ENCODE peak calls at places on chromosomes 5 and 9, in ten cellular contexts. I, N, K, S, E, O, D, P, M and V are unnamed samples.

GRCh38 chr9:90616806-90617205 is 25.8 kb downstream of the DIRAS2 start:
- DNase-seq in M (no peak), K (no peak), I (no peak), O (no peak), D (no peak), S (no peak), E (no peak), N (no peak), P (no peak), V (no peak)

GRCh38 chr5:115758356-115758755 is 58.1 kb downstream of the CDO1 start:
- DNase-seq in S (no peak), O (no peak), I (no peak), P (no peak), N (no peak), M (peak; percentile 22), D (no peak), K (no peak), E (no peak), V (no peak)

GRCh38 chr9:115209601-115210306 is 91.8 kb upstream of the TNC start:
- DNase-seq in K (peak; percentile 60), E (no peak), P (no peak), I (no peak), N (no peak), M (peak; percentile 83), O (no peak), D (no peak), S (no peak), V (no peak)

GRCh38 chr9:95313010-95313498 is 4.5 kb downstream of the FANCC start:
- DNase-seq in S (peak; percentile 83), D (peak; percentile 56), O (no peak), N (peak; percentile 62), P (no peak), K (peak; percentile 55), M (peak; percentile 73), E (peak; percentile 63), I (peak; percentile 74), V (no peak)

GRCh38 chr5:52989781-52990530 is 804 bp downstream of the ITGA2 start:
- DNase-seq in P (peak; percentile 33), K (peak; percentile 60), I (peak; percentile 73), D (no peak), M (peak; percentile 59), E (peak; percentile 66), N (peak; percentile 67), O (no peak), S (peak; percentile 56), V (no peak)

GRCh38 chr5:54671111-54671531 is 153.6 kb downstream of the SNX18 start:
- DNase-seq in E (peak; percentile 89), P (no peak), I (no peak), N (no peak), M (peak; percentile 32), O (no peak), K (peak; percentile 36), D (no peak), S (no peak), V (no peak)

GRCh38 chr9:83327323-83327722 is 210.9 kb downstream of the FRMD3 start:
- DNase-seq in M (no peak), I (no peak), E (peak; percentile 21), P (no peak), O (no peak), D (no peak), N (peak; percentile 20), K (no peak), S (no peak), V (no peak)

GRCh38 chr9:97525451-97525850 is 24.0 kb downstream of the TMOD1 start:
- DNase-seq in E (no peak), M (no peak), K (peak; percentile 64), N (no peak), S (no peak), I (no peak), O (no peak), P (no peak), D (no peak), V (no peak)

DNA sequence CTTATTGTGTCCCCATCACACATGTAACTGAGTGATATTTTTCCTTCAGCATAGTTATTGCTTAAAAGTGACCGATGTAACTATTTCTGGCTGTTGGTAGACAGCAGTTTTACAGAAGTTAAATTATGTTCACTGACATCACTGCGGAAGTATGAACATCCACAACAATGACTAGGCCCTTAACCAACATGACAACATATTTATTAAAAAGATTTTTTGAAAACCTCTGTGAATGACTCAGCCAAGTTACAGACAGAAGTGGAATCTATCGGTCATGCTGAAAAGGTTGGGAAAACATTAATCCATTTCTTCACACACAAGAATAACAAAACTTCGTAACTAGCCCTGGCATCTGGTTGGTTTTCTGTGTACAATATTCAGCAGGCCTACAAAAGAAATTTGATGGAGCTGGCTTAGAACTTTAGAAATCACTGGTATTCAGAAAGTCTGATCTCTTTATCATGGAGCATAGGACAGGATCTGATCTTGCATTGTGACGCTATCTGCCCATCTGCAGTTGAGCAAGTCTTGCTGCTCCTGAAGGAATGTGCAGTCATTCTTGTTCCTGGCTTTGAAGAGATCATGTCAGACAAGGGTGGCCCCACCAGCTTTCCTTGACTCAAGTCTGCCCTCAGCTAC is 6.5 kb downstream of the GLIS3 start:
- DNase-seq in K (peak; percentile 97), S (no peak), O (no peak), D (no peak), I (no peak), M (peak; percentile 99), P (no peak), E (peak; percentile 91), N (peak; percentile 23), V (no peak)
- H3K9me3 ChIP-seq in K (no peaks in the 10 kb centered on the region), S (no peaks in the 10 kb centered on the region), O (no peaks in the 10 kb centered on the region), D (no peaks in the 10 kb centered on the region), I (no peaks in the 10 kb centered on the region), M (no peaks in the 10 kb centered on the region), P (no peaks in the 10 kb centered on the region), E (no peaks in the 10 kb centered on the region), N (no peaks in the 10 kb centered on the region), V (no peaks in the 10 kb centered on the region)

GRCh38 chr5:2522372-2522771 is 229.1 kb downstream of the IRX2 start:
- DNase-seq in N (no peak), I (no peak), S (no peak), E (no peak), P (no peak), D (no peak), O (no peak), M (no peak), K (no peak), V (no peak)
- H3K9me3 ChIP-seq in N (no peaks in the 10 kb centered on the region), I (no peaks in the 10 kb centered on the region), S (no peaks in the 10 kb centered on the region), E (no peaks in the 10 kb centered on the region), P (no peaks in the 10 kb centered on the region), D (no peaks in the 10 kb centered on the region), O (peaks cover 2% of the 10 kb centered on the region), M (no peaks in the 10 kb centered on the region), K (peaks cover 35% of the 10 kb centered on the region), V (no peaks in the 10 kb centered on the region)

GRCh38 chr5:178417391-178417811 is 172.8 kb downstream of the COL23A1 start:
- DNase-seq in K (no peak), E (peak; percentile 53), N (no peak), S (no peak), I (no peak), O (no peak), M (peak; percentile 1), P (no peak), D (no peak), V (no peak)

GRCh38 chr5:178419196-178419595 is 171.0 kb downstream of the COL23A1 start:
- DNase-seq in I (no peak), S (no peak), M (no peak), D (no peak), K (no peak), N (no peak), E (no peak), P (no peak), O (no peak), V (no peak)

GRCh38 chr5:178418031-178418430 is 172.2 kb downstream of the COL23A1 start:
- DNase-seq in O (no peak), M (no peak), I (no peak), E (no peak), K (no peak), P (no peak), N (no peak), D (no peak), S (no peak), V (no peak)

GRCh38 chr5:178419651-178420050 is 170.5 kb downstream of the COL23A1 start:
- DNase-seq in D (no peak), S (no peak), O (no peak), P (no peak), E (no peak), K (no peak), N (no peak), M (no peak), I (no peak), V (no peak)

GRCh38 chr5:178418471-178419010 is 171.7 kb downstream of the COL23A1 start:
- DNase-seq in K (no peak), S (no peak), N (no peak), P (no peak), E (no peak), O (no peak), M (no peak), I (no peak), D (no peak), V (no peak)
- H3K9me3 ChIP-seq in K (peaks cover 14% of the 10 kb centered on the region), S (no peaks in the 10 kb centered on the region), N (no peaks in the 10 kb centered on the region), P (no peaks in the 10 kb centered on the region), E (no peaks in the 10 kb centered on the region), O (no peaks in the 10 kb centered on the region), M (no peaks in the 10 kb centered on the region), I (no peaks in the 10 kb centered on the region), D (no peaks in the 10 kb centered on the region), V (no peaks in the 10 kb centered on the region)

GRCh38 chr9:35500130-35500748 is 10.3 kb downstream of the RUSC2 start:
- DNase-seq in N (no peak), K (no peak), M (peak; percentile 59), P (no peak), D (no peak), I (no peak), O (no peak), E (no peak), S (no peak), V (no peak)
- H3K9me3 ChIP-seq in N (no peaks in the 10 kb centered on the region), K (no peaks in the 10 kb centered on the region), M (no peaks in the 10 kb centered on the region), P (peaks cover 3% of the 10 kb centered on the region), D (no peaks in the 10 kb centered on the region), I (no peaks in the 10 kb centered on the region), O (peaks cover 3% of the 10 kb centered on the region), E (no peaks in the 10 kb centered on the region), S (no peaks in the 10 kb centered on the region), V (no peaks in the 10 kb centered on the region)

GRCh38 chr5:178902849-178903248 is 7.1 kb downstream of the ZFP2 start:
- DNase-seq in S (no peak), N (no peak), D (no peak), K (no peak), M (no peak), E (peak; percentile 8), P (no peak), I (no peak), O (no peak), V (no peak)
- H3K9me3 ChIP-seq in S (peaks cover 38% of the 10 kb centered on the region), N (peaks cover 12% of the 10 kb centered on the region), D (peaks cover 54% of the 10 kb centered on the region), K (peaks cover 15% of the 10 kb centered on the region), M (no peaks in the 10 kb centered on the region), E (no peaks in the 10 kb centered on the region), P (no peaks in the 10 kb centered on the region), I (peaks cover 6% of the 10 kb centered on the region), O (peaks cover 3% of the 10 kb centered on the region), V (no peaks in the 10 kb centered on the region)